ENCODE peak calls at places on chromosomes 7 and 10, in seven cellular contexts. One of them, this sample, is unnamed.

GRCh38 chr7:79124331-79124730 is 329.1 kb downstream of the MAGI2 start:
- DNase-seq in progenitor cell of endocrine pancreas: no peak
- DNase-seq in left colon: no peak
- DNase-seq in heart right ventricle: no peak
- DNase-seq in globus pallidus: no peak
- DNase-seq in endothelial cell: no peak
- DNase-seq in activated T-helper 1 cell treated with anti-CD3 and anti-CD28 coated beads, Interleukin-12 subunit alpha, Interleukin-12 subunit beta, Interleukin-2, Interleukin-4 antibody, amounts not matched to agents 30 ng/mL and 10 ng/mL and 1 ng/mL, durations not matched to agents 14 hours and 24 hours and 36 hours: no peak
- DNase-seq in this sample: no peak

GRCh38 chr10:27742926-27743735 is 2.5 kb downstream of the MKX start:
- DNase-seq in progenitor cell of endocrine pancreas: peak; percentile 34
- DNase-seq in left colon: peak; percentile 36
- DNase-seq in heart right ventricle: no peak
- DNase-seq in globus pallidus: no peak
- DNase-seq in endothelial cell: peak; percentile 35
- DNase-seq in activated T-helper 1 cell treated with anti-CD3 and anti-CD28 coated beads, Interleukin-12 subunit alpha, Interleukin-12 subunit beta, Interleukin-2, Interleukin-4 antibody, amounts not matched to agents 30 ng/mL and 10 ng/mL and 1 ng/mL, durations not matched to agents 14 hours and 24 hours and 36 hours: no peak
- DNase-seq in this sample: no peak

GRCh38 chr7:151251926-151252835 is 3.7 kb upstream of the SMARCD3 start:
- DNase-seq in progenitor cell of endocrine pancreas: peak; percentile 61
- DNase-seq in left colon: peak; percentile 55
- DNase-seq in heart right ventricle: peak; percentile 83
- DNase-seq in globus pallidus: peak; percentile 81
- DNase-seq in endothelial cell: peak; percentile 57
- DNase-seq in activated T-helper 1 cell treated with anti-CD3 and anti-CD28 coated beads, Interleukin-12 subunit alpha, Interleukin-12 subunit beta, Interleukin-2, Interleukin-4 antibody, amounts not matched to agents 30 ng/mL and 10 ng/mL and 1 ng/mL, durations not matched to agents 14 hours and 24 hours and 36 hours: no peak
- DNase-seq in this sample: no peak

GRCh38 chr7:37045786-37046185 is 321.5 kb upstream of the AOAH start:
- DNase-seq in progenitor cell of endocrine pancreas: no peak
- DNase-seq in left colon: no peak
- DNase-seq in heart right ventricle: no peak
- DNase-seq in globus pallidus: no peak
- DNase-seq in endothelial cell: no peak
- DNase-seq in activated T-helper 1 cell treated with anti-CD3 and anti-CD28 coated beads, Interleukin-12 subunit alpha, Interleukin-12 subunit beta, Interleukin-2, Interleukin-4 antibody, amounts not matched to agents 30 ng/mL and 10 ng/mL and 1 ng/mL, durations not matched to agents 14 hours and 24 hours and 36 hours: no peak
- DNase-seq in this sample: no peak

GRCh38 chr7:29113384-29114102 is 32.8 kb downstream of the CPVL start:
- DNase-seq in progenitor cell of endocrine pancreas: no peak
- DNase-seq in left colon: peak; percentile 29
- DNase-seq in heart right ventricle: no peak
- DNase-seq in globus pallidus: no peak
- DNase-seq in endothelial cell: peak; percentile 25
- DNase-seq in activated T-helper 1 cell treated with anti-CD3 and anti-CD28 coated beads, Interleukin-12 subunit alpha, Interleukin-12 subunit beta, Interleukin-2, Interleukin-4 antibody, amounts not matched to agents 30 ng/mL and 10 ng/mL and 1 ng/mL, durations not matched to agents 14 hours and 24 hours and 36 hours: no peak
- DNase-seq in this sample: no peak

GRCh38 chr7:128974241-128974934 is 36.7 kb downstream of the IRF5 start:
- DNase-seq in progenitor cell of endocrine pancreas: no peak
- DNase-seq in left colon: no peak
- DNase-seq in heart right ventricle: no peak
- DNase-seq in globus pallidus: no peak
- DNase-seq in endothelial cell: no peak
- DNase-seq in activated T-helper 1 cell treated with anti-CD3 and anti-CD28 coated beads, Interleukin-12 subunit alpha, Interleukin-12 subunit beta, Interleukin-2, Interleukin-4 antibody, amounts not matched to agents 30 ng/mL and 10 ng/mL and 1 ng/mL, durations not matched to agents 14 hours and 24 hours and 36 hours: no peak
- DNase-seq in this sample: no peak

GRCh38 chr7:28112056-28112455 is 68.5 kb downstream of the JAZF1 start:
- DNase-seq in progenitor cell of endocrine pancreas: no peak
- DNase-seq in left colon: no peak
- DNase-seq in heart right ventricle: no peak
- DNase-seq in globus pallidus: no peak
- DNase-seq in endothelial cell: no peak
- DNase-seq in activated T-helper 1 cell treated with anti-CD3 and anti-CD28 coated beads, Interleukin-12 subunit alpha, Interleukin-12 subunit beta, Interleukin-2, Interleukin-4 antibody, amounts not matched to agents 30 ng/mL and 10 ng/mL and 1 ng/mL, durations not matched to agents 14 hours and 24 hours and 36 hours: no peak
- DNase-seq in this sample: no peak

GRCh38 chr10:73493781-73494180 is 2.0 kb downstream of the PPP3CB start:
- DNase-seq in progenitor cell of endocrine pancreas: no peak
- DNase-seq in left colon: no peak
- DNase-seq in heart right ventricle: no peak
- DNase-seq in globus pallidus: no peak
- DNase-seq in endothelial cell: no peak
- DNase-seq in activated T-helper 1 cell treated with anti-CD3 and anti-CD28 coated beads, Interleukin-12 subunit alpha, Interleukin-12 subunit beta, Interleukin-2, Interleukin-4 antibody, amounts not matched to agents 30 ng/mL and 10 ng/mL and 1 ng/mL, durations not matched to agents 14 hours and 24 hours and 36 hours: no peak
- DNase-seq in this sample: no peak

GRCh38 chr7:148327379-148327778 is 263.2 kb upstream of the C7orf33 start:
- DNase-seq in progenitor cell of endocrine pancreas: no peak
- DNase-seq in left colon: no peak
- DNase-seq in heart right ventricle: no peak
- DNase-seq in globus pallidus: no peak
- DNase-seq in endothelial cell: no peak
- DNase-seq in activated T-helper 1 cell treated with anti-CD3 and anti-CD28 coated beads, Interleukin-12 subunit alpha, Interleukin-12 subunit beta, Interleukin-2, Interleukin-4 antibody, amounts not matched to agents 30 ng/mL and 10 ng/mL and 1 ng/mL, durations not matched to agents 14 hours and 24 hours and 36 hours: no peak
- DNase-seq in this sample: no peak

GRCh38 chr7:37418381-37418780 is 30.3 kb downstream of the ELMO1 start:
- DNase-seq in progenitor cell of endocrine pancreas: no peak
- DNase-seq in left colon: no peak
- DNase-seq in heart right ventricle: no peak
- DNase-seq in globus pallidus: no peak
- DNase-seq in endothelial cell: no peak
- DNase-seq in activated T-helper 1 cell treated with anti-CD3 and anti-CD28 coated beads, Interleukin-12 subunit alpha, Interleukin-12 subunit beta, Interleukin-2, Interleukin-4 antibody, amounts not matched to agents 30 ng/mL and 10 ng/mL and 1 ng/mL, durations not matched to agents 14 hours and 24 hours and 36 hours: no peak
- DNase-seq in this sample: no peak

GRCh38 chr10:133087679-133088523 is at the start of gene ADGRA1:
- DNase-seq in progenitor cell of endocrine pancreas: peak; percentile 28
- DNase-seq in left colon: no peak
- DNase-seq in heart right ventricle: no peak
- DNase-seq in globus pallidus: peak; percentile 35
- DNase-seq in endothelial cell: no peak
- DNase-seq in activated T-helper 1 cell treated with anti-CD3 and anti-CD28 coated beads, Interleukin-12 subunit alpha, Interleukin-12 subunit beta, Interleukin-2, Interleukin-4 antibody, amounts not matched to agents 30 ng/mL and 10 ng/mL and 1 ng/mL, durations not matched to agents 14 hours and 24 hours and 36 hours: no peak
- DNase-seq in this sample: no peak

GRCh38 chr10:43417950-43418768 is 9.2 kb upstream of the HNRNPF start:
- DNase-seq in progenitor cell of endocrine pancreas: no peak
- DNase-seq in left colon: no peak
- DNase-seq in heart right ventricle: no peak
- DNase-seq in globus pallidus: no peak
- DNase-seq in endothelial cell: no peak
- DNase-seq in activated T-helper 1 cell treated with anti-CD3 and anti-CD28 coated beads, Interleukin-12 subunit alpha, Interleukin-12 subunit beta, Interleukin-2, Interleukin-4 antibody, amounts not matched to agents 30 ng/mL and 10 ng/mL and 1 ng/mL, durations not matched to agents 14 hours and 24 hours and 36 hours: peak; percentile 30
- DNase-seq in this sample: no peak

GRCh38 chr10:4810093-4810492 is 15.9 kb upstream of the AKR1E2 start:
- DNase-seq in progenitor cell of endocrine pancreas: no peak
- DNase-seq in left colon: no peak
- DNase-seq in heart right ventricle: no peak
- DNase-seq in globus pallidus: peak; percentile 13
- DNase-seq in endothelial cell: no peak
- DNase-seq in activated T-helper 1 cell treated with anti-CD3 and anti-CD28 coated beads, Interleukin-12 subunit alpha, Interleukin-12 subunit beta, Interleukin-2, Interleukin-4 antibody, amounts not matched to agents 30 ng/mL and 10 ng/mL and 1 ng/mL, durations not matched to agents 14 hours and 24 hours and 36 hours: no peak
- DNase-seq in this sample: no peak

GRCh38 chr10:79235765-79236755 is 111.2 kb upstream of the PPIF start:
- DNase-seq in progenitor cell of endocrine pancreas: no peak
- DNase-seq in left colon: no peak
- DNase-seq in heart right ventricle: no peak
- DNase-seq in globus pallidus: no peak
- DNase-seq in endothelial cell: no peak
- DNase-seq in activated T-helper 1 cell treated with anti-CD3 and anti-CD28 coated beads, Interleukin-12 subunit alpha, Interleukin-12 subunit beta, Interleukin-2, Interleukin-4 antibody, amounts not matched to agents 30 ng/mL and 10 ng/mL and 1 ng/mL, durations not matched to agents 14 hours and 24 hours and 36 hours: no peak
- DNase-seq in this sample: no peak

GRCh38 chr10:27072436-27073114 is 27.7 kb downstream of the ANKRD26 start:
- DNase-seq in progenitor cell of endocrine pancreas: no peak
- DNase-seq in left colon: no peak
- DNase-seq in heart right ventricle: no peak
- DNase-seq in globus pallidus: no peak
- DNase-seq in endothelial cell: peak; percentile 37
- DNase-seq in activated T-helper 1 cell treated with anti-CD3 and anti-CD28 coated beads, Interleukin-12 subunit alpha, Interleukin-12 subunit beta, Interleukin-2, Interleukin-4 antibody, amounts not matched to agents 30 ng/mL and 10 ng/mL and 1 ng/mL, durations not matched to agents 14 hours and 24 hours and 36 hours: no peak
- DNase-seq in this sample: no peak

GRCh38 chr7:22576941-22577927 is 77.2 kb upstream of the STEAP1B start:
- DNase-seq in progenitor cell of endocrine pancreas: no peak
- DNase-seq in left colon: no peak
- DNase-seq in heart right ventricle: no peak
- DNase-seq in globus pallidus: peak; percentile 62
- DNase-seq in endothelial cell: no peak
- DNase-seq in activated T-helper 1 cell treated with anti-CD3 and anti-CD28 coated beads, Interleukin-12 subunit alpha, Interleukin-12 subunit beta, Interleukin-2, Interleukin-4 antibody, amounts not matched to agents 30 ng/mL and 10 ng/mL and 1 ng/mL, durations not matched to agents 14 hours and 24 hours and 36 hours: no peak
- DNase-seq in this sample: peak; percentile 48

GRCh38 chr10:132983250-132984007 is 41.1 kb upstream of the CFAP46 start:
- DNase-seq in progenitor cell of endocrine pancreas: no peak
- DNase-seq in left colon: no peak
- DNase-seq in heart right ventricle: no peak
- DNase-seq in globus pallidus: no peak
- DNase-seq in endothelial cell: no peak
- DNase-seq in activated T-helper 1 cell treated with anti-CD3 and anti-CD28 coated beads, Interleukin-12 subunit alpha, Interleukin-12 subunit beta, Interleukin-2, Interleukin-4 antibody, amounts not matched to agents 30 ng/mL and 10 ng/mL and 1 ng/mL, durations not matched to agents 14 hours and 24 hours and 36 hours: no peak
- DNase-seq in this sample: no peak

GRCh38 chr7:102292813-102293798 is 6.4 kb downstream of the SH2B2 start:
- DNase-seq in progenitor cell of endocrine pancreas: no peak
- DNase-seq in left colon: no peak
- DNase-seq in heart right ventricle: no peak
- DNase-seq in globus pallidus: no peak
- DNase-seq in endothelial cell: no peak
- DNase-seq in activated T-helper 1 cell treated with anti-CD3 and anti-CD28 coated beads, Interleukin-12 subunit alpha, Interleukin-12 subunit beta, Interleukin-2, Interleukin-4 antibody, amounts not matched to agents 30 ng/mL and 10 ng/mL and 1 ng/mL, durations not matched to agents 14 hours and 24 hours and 36 hours: no peak
- DNase-seq in this sample: no peak

GRCh38 chr10:6162589-6163356 is 40.0 kb upstream of the PFKFB3 start:
- DNase-seq in progenitor cell of endocrine pancreas: no peak
- DNase-seq in left colon: no peak
- DNase-seq in heart right ventricle: no peak
- DNase-seq in globus pallidus: no peak
- DNase-seq in endothelial cell: no peak
- DNase-seq in activated T-helper 1 cell treated with anti-CD3 and anti-CD28 coated beads, Interleukin-12 subunit alpha, Interleukin-12 subunit beta, Interleukin-2, Interleukin-4 antibody, amounts not matched to agents 30 ng/mL and 10 ng/mL and 1 ng/mL, durations not matched to agents 14 hours and 24 hours and 36 hours: no peak
- DNase-seq in this sample: no peak

GRCh38 chr7:111041577-111041976 is 49.4 kb upstream of the LRRN3 start:
- DNase-seq in progenitor cell of endocrine pancreas: no peak
- DNase-seq in left colon: no peak
- DNase-seq in heart right ventricle: no peak
- DNase-seq in globus pallidus: no peak
- DNase-seq in endothelial cell: no peak
- DNase-seq in activated T-helper 1 cell treated with anti-CD3 and anti-CD28 coated beads, Interleukin-12 subunit alpha, Interleukin-12 subunit beta, Interleukin-2, Interleukin-4 antibody, amounts not matched to agents 30 ng/mL and 10 ng/mL and 1 ng/mL, durations not matched to agents 14 hours and 24 hours and 36 hours: no peak
- DNase-seq in this sample: no peak

GRCh38 chr7:96484091-96484490 is 162.2 kb upstream of the SLC25A13 start:
- DNase-seq in progenitor cell of endocrine pancreas: no peak
- DNase-seq in left colon: no peak
- DNase-seq in heart right ventricle: no peak
- DNase-seq in globus pallidus: no peak
- DNase-seq in endothelial cell: no peak
- DNase-seq in activated T-helper 1 cell treated with anti-CD3 and anti-CD28 coated beads, Interleukin-12 subunit alpha, Interleukin-12 subunit beta, Interleukin-2, Interleukin-4 antibody, amounts not matched to agents 30 ng/mL and 10 ng/mL and 1 ng/mL, durations not matched to agents 14 hours and 24 hours and 36 hours: no peak
- DNase-seq in this sample: no peak

GRCh38 chr7:51160411-51160810 is 156.2 kb downstream of the COBL start:
- DNase-seq in progenitor cell of endocrine pancreas: no peak
- DNase-seq in left colon: no peak
- DNase-seq in heart right ventricle: no peak
- DNase-seq in globus pallidus: no peak
- DNase-seq in endothelial cell: no peak
- DNase-seq in activated T-helper 1 cell treated with anti-CD3 and anti-CD28 coated beads, Interleukin-12 subunit alpha, Interleukin-12 subunit beta, Interleukin-2, Interleukin-4 antibody, amounts not matched to agents 30 ng/mL and 10 ng/mL and 1 ng/mL, durations not matched to agents 14 hours and 24 hours and 36 hours: no peak
- DNase-seq in this sample: no peak

GRCh38 chr10:48725708-48726107 is 41.0 kb downstream of the WDFY4 start:
- DNase-seq in progenitor cell of endocrine pancreas: no peak
- DNase-seq in left colon: no peak
- DNase-seq in heart right ventricle: no peak
- DNase-seq in globus pallidus: no peak
- DNase-seq in endothelial cell: no peak
- DNase-seq in activated T-helper 1 cell treated with anti-CD3 and anti-CD28 coated beads, Interleukin-12 subunit alpha, Interleukin-12 subunit beta, Interleukin-2, Interleukin-4 antibody, amounts not matched to agents 30 ng/mL and 10 ng/mL and 1 ng/mL, durations not matched to agents 14 hours and 24 hours and 36 hours: no peak
- DNase-seq in this sample: no peak

GRCh38 chr10:109992485-109992884 is 15.3 kb upstream of the ADD3 start:
- DNase-seq in progenitor cell of endocrine pancreas: no peak
- DNase-seq in left colon: no peak
- DNase-seq in heart right ventricle: no peak
- DNase-seq in globus pallidus: no peak
- DNase-seq in endothelial cell: no peak
- DNase-seq in activated T-helper 1 cell treated with anti-CD3 and anti-CD28 coated beads, Interleukin-12 subunit alpha, Interleukin-12 subunit beta, Interleukin-2, Interleukin-4 antibody, amounts not matched to agents 30 ng/mL and 10 ng/mL and 1 ng/mL, durations not matched to agents 14 hours and 24 hours and 36 hours: no peak
- DNase-seq in this sample: no peak

GRCh38 chr7:602341-603141 is 82.9 kb upstream of the PDGFA start:
- DNase-seq in progenitor cell of endocrine pancreas: no peak
- DNase-seq in left colon: peak; percentile 33
- DNase-seq in heart right ventricle: no peak
- DNase-seq in globus pallidus: no peak
- DNase-seq in endothelial cell: no peak
- DNase-seq in activated T-helper 1 cell treated with anti-CD3 and anti-CD28 coated beads, Interleukin-12 subunit alpha, Interleukin-12 subunit beta, Interleukin-2, Interleukin-4 antibody, amounts not matched to agents 30 ng/mL and 10 ng/mL and 1 ng/mL, durations not matched to agents 14 hours and 24 hours and 36 hours: no peak
- DNase-seq in this sample: no peak

GRCh38 chr7:28407643-28408042 is 4.7 kb upstream of the CREB5 start:
- DNase-seq in progenitor cell of endocrine pancreas: no peak
- DNase-seq in left colon: no peak
- DNase-seq in heart right ventricle: no peak
- DNase-seq in globus pallidus: peak; percentile 61
- DNase-seq in endothelial cell: no peak
- DNase-seq in activated T-helper 1 cell treated with anti-CD3 and anti-CD28 coated beads, Interleukin-12 subunit alpha, Interleukin-12 subunit beta, Interleukin-2, Interleukin-4 antibody, amounts not matched to agents 30 ng/mL and 10 ng/mL and 1 ng/mL, durations not matched to agents 14 hours and 24 hours and 36 hours: no peak
- DNase-seq in this sample: no peak

GRCh38 chr10:79404231-79404609 is 41.2 kb downstream of the ZCCHC24 start:
- DNase-seq in progenitor cell of endocrine pancreas: no peak
- DNase-seq in left colon: no peak
- DNase-seq in heart right ventricle: peak; percentile 67
- DNase-seq in globus pallidus: no peak
- DNase-seq in endothelial cell: peak; percentile 65
- DNase-seq in activated T-helper 1 cell treated with anti-CD3 and anti-CD28 coated beads, Interleukin-12 subunit alpha, Interleukin-12 subunit beta, Interleukin-2, Interleukin-4 antibody, amounts not matched to agents 30 ng/mL and 10 ng/mL and 1 ng/mL, durations not matched to agents 14 hours and 24 hours and 36 hours: no peak
- DNase-seq in this sample: peak; percentile 82

GRCh38 chr7:50349963-50350944 is 45.7 kb downstream of the IKZF1 start:
- DNase-seq in progenitor cell of endocrine pancreas: no peak
- DNase-seq in left colon: no peak
- DNase-seq in heart right ventricle: no peak
- DNase-seq in globus pallidus: no peak
- DNase-seq in endothelial cell: no peak
- DNase-seq in activated T-helper 1 cell treated with anti-CD3 and anti-CD28 coated beads, Interleukin-12 subunit alpha, Interleukin-12 subunit beta, Interleukin-2, Interleukin-4 antibody, amounts not matched to agents 30 ng/mL and 10 ng/mL and 1 ng/mL, durations not matched to agents 14 hours and 24 hours and 36 hours: peak; percentile 77
- DNase-seq in this sample: no peak

GRCh38 chr7:142859829-142860228 is 5.0 kb downstream of the EPHB6 start:
- DNase-seq in progenitor cell of endocrine pancreas: no peak
- DNase-seq in left colon: no peak
- DNase-seq in heart right ventricle: no peak
- DNase-seq in globus pallidus: peak; percentile 11
- DNase-seq in endothelial cell: no peak
- DNase-seq in activated T-helper 1 cell treated with anti-CD3 and anti-CD28 coated beads, Interleukin-12 subunit alpha, Interleukin-12 subunit beta, Interleukin-2, Interleukin-4 antibody, amounts not matched to agents 30 ng/mL and 10 ng/mL and 1 ng/mL, durations not matched to agents 14 hours and 24 hours and 36 hours: no peak
- DNase-seq in this sample: peak; percentile 77

GRCh38 chr7:80726731-80727130 is 88.3 kb downstream of the CD36 start:
- DNase-seq in progenitor cell of endocrine pancreas: no peak
- DNase-seq in left colon: no peak
- DNase-seq in heart right ventricle: no peak
- DNase-seq in globus pallidus: no peak
- DNase-seq in endothelial cell: no peak
- DNase-seq in activated T-helper 1 cell treated with anti-CD3 and anti-CD28 coated beads, Interleukin-12 subunit alpha, Interleukin-12 subunit beta, Interleukin-2, Interleukin-4 antibody, amounts not matched to agents 30 ng/mL and 10 ng/mL and 1 ng/mL, durations not matched to agents 14 hours and 24 hours and 36 hours: no peak
- DNase-seq in this sample: no peak

GRCh38 chr7:16739863-16740622 is 13.5 kb upstream of the TSPAN13 start:
- DNase-seq in progenitor cell of endocrine pancreas: no peak
- DNase-seq in left colon: peak; percentile 20
- DNase-seq in heart right ventricle: no peak
- DNase-seq in globus pallidus: no peak
- DNase-seq in endothelial cell: no peak
- DNase-seq in activated T-helper 1 cell treated with anti-CD3 and anti-CD28 coated beads, Interleukin-12 subunit alpha, Interleukin-12 subunit beta, Interleukin-2, Interleukin-4 antibody, amounts not matched to agents 30 ng/mL and 10 ng/mL and 1 ng/mL, durations not matched to agents 14 hours and 24 hours and 36 hours: no peak
- DNase-seq in this sample: no peak

GRCh38 chr7:128910569-128910945 is at the start of gene KCP:
- DNase-seq in progenitor cell of endocrine pancreas: peak; percentile 36
- DNase-seq in left colon: no peak
- DNase-seq in heart right ventricle: no peak
- DNase-seq in globus pallidus: no peak
- DNase-seq in endothelial cell: no peak
- DNase-seq in activated T-helper 1 cell treated with anti-CD3 and anti-CD28 coated beads, Interleukin-12 subunit alpha, Interleukin-12 subunit beta, Interleukin-2, Interleukin-4 antibody, amounts not matched to agents 30 ng/mL and 10 ng/mL and 1 ng/mL, durations not matched to agents 14 hours and 24 hours and 36 hours: no peak
- DNase-seq in this sample: peak; percentile 42

GRCh38 chr10:17665742-17666141 is 21.8 kb downstream of the STAM start:
- DNase-seq in progenitor cell of endocrine pancreas: no peak
- DNase-seq in left colon: no peak
- DNase-seq in heart right ventricle: no peak
- DNase-seq in globus pallidus: peak; percentile 82
- DNase-seq in endothelial cell: no peak
- DNase-seq in activated T-helper 1 cell treated with anti-CD3 and anti-CD28 coated beads, Interleukin-12 subunit alpha, Interleukin-12 subunit beta, Interleukin-2, Interleukin-4 antibody, amounts not matched to agents 30 ng/mL and 10 ng/mL and 1 ng/mL, durations not matched to agents 14 hours and 24 hours and 36 hours: no peak
- DNase-seq in this sample: no peak

GRCh38 chr7:137462074-137462715 is 118.7 kb upstream of the PTN start:
- DNase-seq in progenitor cell of endocrine pancreas: no peak
- DNase-seq in left colon: no peak
- DNase-seq in heart right ventricle: no peak
- DNase-seq in globus pallidus: no peak
- DNase-seq in endothelial cell: no peak
- DNase-seq in activated T-helper 1 cell treated with anti-CD3 and anti-CD28 coated beads, Interleukin-12 subunit alpha, Interleukin-12 subunit beta, Interleukin-2, Interleukin-4 antibody, amounts not matched to agents 30 ng/mL and 10 ng/mL and 1 ng/mL, durations not matched to agents 14 hours and 24 hours and 36 hours: no peak
- DNase-seq in this sample: no peak

GRCh38 chr7:93931655-93932054 is 10.1 kb downstream of the GNG11 start:
- DNase-seq in progenitor cell of endocrine pancreas: no peak
- DNase-seq in left colon: no peak
- DNase-seq in heart right ventricle: no peak
- DNase-seq in globus pallidus: no peak
- DNase-seq in endothelial cell: no peak
- DNase-seq in activated T-helper 1 cell treated with anti-CD3 and anti-CD28 coated beads, Interleukin-12 subunit alpha, Interleukin-12 subunit beta, Interleukin-2, Interleukin-4 antibody, amounts not matched to agents 30 ng/mL and 10 ng/mL and 1 ng/mL, durations not matched to agents 14 hours and 24 hours and 36 hours: no peak
- DNase-seq in this sample: no peak

This sample was measured in ureter.